ENCODE peak calls at places on chromosomes 4 and X, in ten cellular contexts. A is ecto neural progenitor cell; K is upper lobe of right lung; J is activated naive CD4-positive, alpha-beta T cell treated with anti-CD3 and anti-CD28 coated beads for 36 hours; P is H9; N is caudate nucleus; B is stimulated activated CD4-positive, alpha-beta T cell treated with anti-CD3 and anti-CD28 coated beads, Interleukin-4, amount 100 ng/mL, for 1 hour; Q is Right ventricle myocardium superior; G is myocyte; R is GOT3. V is an unnamed sample.

GRCh38 chr4:1047106-1047975 is 35.9 kb downstream of the FGFRL1 start:
- DNase-seq in A (peak), K (peak), J (peak), P (peak), N (no peak), B (no peak), Q (peak), G (no peak), R (no peak), V (peak)

GRCh38 chr4:19636451-19636850 is 615.3 kb upstream of the SLIT2 start:
- DNase-seq in A (no peak), K (no peak), J (no peak), P (no peak), N (no peak), B (no peak), Q (no peak), G (no peak), R (no peak), V (no peak)

GRCh38 chrX:40646489-40647306 is 663 bp downstream of the CXorf38 start:
- DNase-seq in A (peak), K (peak), J (peak), P (no peak), N (no peak), B (peak), Q (peak), G (no peak), R (no peak), V (peak)

GRCh38 chrX:82775426-82775825 is 732.7 kb upstream of the POU3F4 start:
- DNase-seq in A (no peak), K (no peak), J (no peak), P (no peak), N (no peak), B (no peak), Q (no peak), G (peak), R (no peak), V (no peak)

GRCh38 chr4:46386570-46386969 is 3.4 kb downstream of the GABRA2 start:
- DNase-seq in A (no peak), K (no peak), J (no peak), P (peak), N (no peak), B (no peak), Q (no peak), G (no peak), R (no peak), V (no peak)

GRCh38 chr4:30536231-30536630 is 183.9 kb upstream of the PCDH7 start:
- DNase-seq in A (no peak), K (no peak), J (no peak), P (no peak), N (no peak), B (no peak), Q (no peak), G (no peak), R (no peak), V (no peak)

GRCh38 chrX:153643431-153644351 is 3.3 kb upstream of the DUSP9 start:
- DNase-seq in A (no peak), K (peak), J (no peak), P (peak), N (no peak), B (no peak), Q (no peak), G (no peak), R (no peak), V (no peak)

GRCh38 chr4:116070283-116070682 is 956.9 kb upstream of the NDST4 start:
- DNase-seq in A (no peak), K (no peak), J (no peak), P (no peak), N (no peak), B (no peak), Q (no peak), G (peak), R (no peak), V (no peak)

GRCh38 chr4:24557036-24558022 is 27.0 kb downstream of the DHX15 start:
- DNase-seq in A (no peak), K (no peak), J (no peak), P (no peak), N (no peak), B (no peak), Q (no peak), G (no peak), R (no peak), V (no peak)

GRCh38 chrX:1417921-1418875 is 26.3 kb upstream of the SLC25A6 start:
- DNase-seq in A (no peak), K (peak), J (no peak), P (no peak), N (no peak), B (no peak), Q (no peak), G (no peak), R (no peak), V (no peak)

GRCh38 chr4:42512226-42512625 is 114.9 kb downstream of the SHISA3 start:
- DNase-seq in A (no peak), K (no peak), J (no peak), P (no peak), N (no peak), B (no peak), Q (no peak), G (no peak), R (no peak), V (no peak)

GRCh38 chr4:89788243-89789072 is 48.5 kb downstream of the SNCA start:
- DNase-seq in A (no peak), K (no peak), J (no peak), P (no peak), N (no peak), B (no peak), Q (peak), G (no peak), R (no peak), V (no peak)

GRCh38 chr4:145423017-145423708 is 58.5 kb upstream of the SMAD1 start:
- DNase-seq in A (no peak), K (no peak), J (no peak), P (no peak), N (no peak), B (no peak), Q (no peak), G (no peak), R (no peak), V (no peak)

GRCh38 chrX:24260827-24261550 is 52.9 kb downstream of the SUPT20HL2 start:
- DNase-seq in A (no peak), K (no peak), J (peak), P (no peak), N (no peak), B (no peak), Q (no peak), G (no peak), R (no peak), V (no peak)

GRCh38 chrX:130507015-130507414 is 105.2 kb downstream of the RBMX2 start:
- DNase-seq in A (no peak), K (no peak), J (no peak), P (no peak), N (no peak), B (no peak), Q (no peak), G (no peak), R (no peak), V (no peak)

GRCh38 chr4:148955926-148956325 is 513.7 kb upstream of the NR3C2 start:
- DNase-seq in A (no peak), K (no peak), J (no peak), P (no peak), N (no peak), B (no peak), Q (no peak), G (no peak), R (no peak), V (no peak)

GRCh38 chrX:50967734-50968133 is 57.2 kb downstream of the BMP15 start:
- DNase-seq in A (no peak), K (no peak), J (no peak), P (no peak), N (no peak), B (no peak), Q (no peak), G (no peak), R (no peak), V (no peak)

GRCh38 chr4:111945014-111945413 is 200.2 kb upstream of the FAM241A start:
- DNase-seq in A (no peak), K (no peak), J (no peak), P (no peak), N (no peak), B (no peak), Q (no peak), G (peak), R (no peak), V (no peak)

GRCh38 chr4:20046931-20047677 is 204.6 kb upstream of the SLIT2 start:
- DNase-seq in A (no peak), K (no peak), J (no peak), P (no peak), N (no peak), B (no peak), Q (no peak), G (no peak), R (no peak), V (no peak)